ENCODE peak calls at places on chromosomes 4 and X, in five cellular contexts. Z is MM.1S, W is fibroblast of mammary gland, B is NCI-H526 treated with DMSO at 0.1 percent for 48 hours, G is mucosa of descending colon. Y is an unnamed sample.

GRCh38 chr4:7876096-7876993 is 63.3 kb downstream of the AFAP1 start:
- DNase-seq in Z (no peak), W (peak; percentile 66), B (no peak), G (no peak), Y (peak; percentile 68)

GRCh38 chr4:70364002-70364401 is 3.4 kb downstream of the SMR3A start:
- DNase-seq in Z (peak; percentile 16), W (no peak), B (no peak), G (no peak), Y (no peak)

GRCh38 chr4:125316391-125316780 is 1.6 kb downstream of the FAT4 start:
- DNase-seq in Z (no peak), W (no peak), B (no peak), G (peak; percentile 29), Y (peak; percentile 40)

GRCh38 chrX:22629105-22629725 is 356.5 kb downstream of the CBLL2 start:
- DNase-seq in Z (no peak), W (peak; percentile 77), B (no peak), G (no peak), Y (no peak)

GRCh38 chr4:140568507-140569306 is at the start of gene UCP1:
- DNase-seq in Z (no peak), W (no peak), B (no peak), G (peak; percentile 35), Y (peak; percentile 38)

GRCh38 chr4:111630705-111631104 is 514.5 kb upstream of the FAM241A start:
- DNase-seq in Z (no peak), W (peak; percentile 54), B (peak; percentile 49), G (no peak), Y (no peak)

GRCh38 chr4:141810038-141810701 is 173.8 kb downstream of the IL15 start:
- DNase-seq in Z (no peak), W (no peak), B (no peak), G (no peak), Y (no peak)

GRCh38 chr4:16196482-16197393 is 29.5 kb downstream of the TAPT1 start:
- DNase-seq in Z (no peak), W (peak; percentile 56), B (no peak), G (no peak), Y (no peak)

GRCh38 chr4:5931526-5931925 is 38.6 kb upstream of the CRMP1 start:
- DNase-seq in Z (no peak), W (no peak), B (no peak), G (no peak), Y (no peak)

GRCh38 chrX:140346711-140347110 is 158.2 kb downstream of the SOX3 start:
- DNase-seq in Z (no peak), W (no peak), B (no peak), G (no peak), Y (no peak)

GRCh38 chrX:118603981-118604380 is 108.4 kb downstream of the DOCK11 start:
- DNase-seq in Z (peak; percentile 54), W (peak; percentile 72), B (peak; percentile 44), G (no peak), Y (no peak)

GRCh38 chr4:6369035-6369434 is 99.4 kb downstream of the WFS1 start:
- DNase-seq in Z (no peak), W (no peak), B (no peak), G (no peak), Y (peak; percentile 10)

GRCh38 chrX:136220535-136220934 is 30.7 kb downstream of the MAP7D3 start:
- DNase-seq in Z (no peak), W (no peak), B (no peak), G (no peak), Y (no peak)

GRCh38 chr4:4302416-4302815 is 12.4 kb downstream of the ZBTB49 start:
- DNase-seq in Z (no peak), W (no peak), B (no peak), G (no peak), Y (no peak)

GRCh38 chrX:88886908-88887307 is 139.9 kb downstream of the CPXCR1 start:
- DNase-seq in Z (no peak), W (no peak), B (no peak), G (no peak), Y (no peak)

GRCh38 chrX:435536-436122 is 48.9 kb upstream of the PPP2R3B start:
- DNase-seq in Z (no peak), W (no peak), B (no peak), G (peak; percentile 10), Y (no peak)

GRCh38 chr4:27986476-27986875 is 1125.8 kb downstream of the STIM2 start:
- DNase-seq in Z (no peak), W (no peak), B (no peak), G (no peak), Y (no peak)

GRCh38 chr4:2041234-2042130 is 17.6 kb upstream of the NAT8L start:
- DNase-seq in Z (peak; percentile 90), W (peak; percentile 72), B (peak; percentile 25), G (peak; percentile 88), Y (peak; percentile 95)

GRCh38 chr4:79917246-79917645 is 155.8 kb downstream of the ANTXR2 start:
- DNase-seq in Z (peak; percentile 45), W (peak; percentile 62), B (no peak), G (peak; percentile 40), Y (peak; percentile 35)

GRCh38 chr4:8040607-8041006 is 100.9 kb upstream of the AFAP1 start:
- DNase-seq in Z (no peak), W (no peak), B (no peak), G (no peak), Y (no peak)

GRCh38 chrX:48541140-48541814 is 1.8 kb downstream of the TBC1D25 start:
- DNase-seq in Z (peak; percentile 75), W (no peak), B (no peak), G (no peak), Y (no peak)

GRCh38 chrX:153635788-153636668 is 11.0 kb upstream of the DUSP9 start:
- DNase-seq in Z (peak; percentile 38), W (peak; percentile 4), B (peak; percentile 11), G (no peak), Y (no peak)

GRCh38 chr4:79141530-79141929 is 184.3 kb downstream of the NAA11 start:
- DNase-seq in Z (peak; percentile 19), W (peak; percentile 2), B (no peak), G (no peak), Y (no peak)

GRCh38 chr4:108118505-108118904 is 50.2 kb downstream of the LEF1 start:
- DNase-seq in Z (peak; percentile 68), W (no peak), B (no peak), G (no peak), Y (no peak)

GRCh38 chrX:74535211-74535621 is 79.2 kb downstream of the RLIM start:
- DNase-seq in Z (peak; percentile 48), W (peak; percentile 68), B (peak; percentile 38), G (no peak), Y (no peak)

GRCh38 chr4:151238477-151238876 is 38.5 kb upstream of the PRSS48 start:
- DNase-seq in Z (no peak), W (peak; percentile 45), B (no peak), G (no peak), Y (no peak)

GRCh38 chrX:153662266-153662665 is 11.3 kb downstream of the PNCK start:
- DNase-seq in Z (peak; percentile 15), W (peak; percentile 22), B (peak; percentile 28), G (peak; percentile 77), Y (peak; percentile 83)

GRCh38 chr4:8896071-8896470 is 24.4 kb upstream of the HMX1 start:
- DNase-seq in Z (no peak), W (no peak), B (no peak), G (no peak), Y (no peak)